ENCODE peak calls at places on chromosomes 2 and 18, in seven cellular contexts. Q, N, C, E, O, I and W are unnamed samples.

GRCh38 chr18:79903787-79904356 is 47.6 kb downstream of the SLC66A2 start:
- DNase-seq in Q (no peak), N (no peak), C (no peak), E (no peak), O (no peak), I (no peak), W (no peak)

GRCh38 chr2:186569906-186570305 is 19.9 kb upstream of the ITGAV start:
- DNase-seq in Q (no peak), N (peak), C (no peak), E (no peak), O (no peak), I (no peak), W (no peak)

GRCh38 chr18:78506031-78506461 is 473.6 kb upstream of the SALL3 start:
- DNase-seq in Q (peak), N (no peak), C (no peak), E (no peak), O (no peak), I (no peak), W (no peak)

GRCh38 chr2:207933396-207934045 is 91.8 kb downstream of the PLEKHM3 start:
- DNase-seq in Q (no peak), N (no peak), C (no peak), E (no peak), O (no peak), I (no peak), W (no peak)

GRCh38 chr18:73752546-73752945 is 395.1 kb downstream of the FBXO15 start:
- DNase-seq in Q (no peak), N (peak), C (no peak), E (no peak), O (peak), I (peak), W (no peak)

GRCh38 chr2:232781765-232782164 is 5.4 kb upstream of the KCNJ13 start:
- DNase-seq in Q (no peak), N (peak), C (peak), E (no peak), O (peak), I (peak), W (peak)

GRCh38 chr18:7198326-7198725 is 32.6 kb upstream of the LRRC30 start:
- DNase-seq in Q (no peak), N (no peak), C (no peak), E (no peak), O (no peak), I (no peak), W (no peak)

GRCh38 chr18:39772155-39772919 is 2182.7 kb upstream of the PIK3C3 start:
- DNase-seq in Q (no peak), N (no peak), C (no peak), E (no peak), O (peak), I (no peak), W (no peak)

GRCh38 chr18:45834303-45834702 is 8.8 kb downstream of the SIGLEC15 start:
- DNase-seq in Q (no peak), N (no peak), C (no peak), E (no peak), O (no peak), I (no peak), W (no peak)

GRCh38 chr2:45260946-45261345 is 251.7 kb upstream of the SIX2 start:
- DNase-seq in Q (no peak), N (no peak), C (no peak), E (no peak), O (no peak), I (no peak), W (no peak)

GRCh38 chr2:141554810-141555209 is 576.0 kb downstream of the LRP1B start:
- DNase-seq in Q (peak), N (no peak), C (peak), E (no peak), O (peak), I (peak), W (no peak)

GRCh38 chr2:71852141-71852711 is 295.4 kb downstream of the CYP26B1 start:
- DNase-seq in Q (no peak), N (no peak), C (no peak), E (no peak), O (no peak), I (peak), W (no peak)

GRCh38 chr18:44342946-44343345 is 337.7 kb upstream of the SETBP1 start:
- DNase-seq in Q (no peak), N (peak), C (no peak), E (no peak), O (no peak), I (no peak), W (no peak)

GRCh38 chr2:31275976-31276375 is 42.0 kb downstream of the EHD3 start:
- DNase-seq in Q (no peak), N (no peak), C (no peak), E (no peak), O (no peak), I (no peak), W (no peak)

GRCh38 chr2:212939777-212940531 is 211.5 kb downstream of the IKZF2 start:
- DNase-seq in Q (no peak), N (peak), C (no peak), E (no peak), O (no peak), I (no peak), W (no peak)

GRCh38 chr18:45850021-45850420 is 24.5 kb downstream of the SIGLEC15 start:
- DNase-seq in Q (no peak), N (no peak), C (peak), E (no peak), O (peak), I (no peak), W (no peak)

GRCh38 chr2:130370490-130370889 is 14.6 kb downstream of the PTPN18 start:
- DNase-seq in Q (no peak), N (no peak), C (no peak), E (no peak), O (no peak), I (no peak), W (no peak)

GRCh38 chr2:214069254-214069653 is 341.6 kb upstream of the VWC2L start:
- DNase-seq in Q (no peak), N (peak), C (peak), E (no peak), O (peak), I (peak), W (peak)

GRCh38 chr2:100242891-100243670 is 79.2 kb downstream of the LONRF2 start:
- DNase-seq in Q (peak), N (no peak), C (peak), E (peak), O (peak), I (peak), W (no peak)

GRCh38 chr2:165720526-165720925 is 73.5 kb downstream of the GALNT3 start:
- DNase-seq in Q (no peak), N (no peak), C (no peak), E (no peak), O (peak), I (peak), W (peak)

GRCh38 chr2:46492301-46492700 is 12.9 kb downstream of the TMEM247 start:
- DNase-seq in Q (no peak), N (no peak), C (no peak), E (no peak), O (no peak), I (no peak), W (no peak)

GRCh38 chr2:206031950-206032567 is 53.9 kb downstream of the INO80D start:
- DNase-seq in Q (no peak), N (no peak), C (no peak), E (no peak), O (no peak), I (no peak), W (no peak)

GRCh38 chr18:9474983-9475642 is at the start of gene RALBP1:
- DNase-seq in Q (peak), N (peak), C (peak), E (peak), O (peak), I (peak), W (peak)
- TF ChIP-seq CTCF in Q (no peak), N (no peak), C (peak), E (peak), O (peak), I (peak), W (no peak)

GRCh38 chr2:128667391-128667790 is 348.7 kb upstream of the HS6ST1 start:
- DNase-seq in Q (no peak), N (no peak), C (no peak), E (no peak), O (no peak), I (no peak), W (no peak)
- TF ChIP-seq CTCF in Q (no peak), N (no peak), C (no peak), E (no peak), O (no peak), I (no peak), W (no peak)

GRCh38 chr18:25099838-25100393 is 252.1 kb downstream of the ZNF521 start:
- DNase-seq in Q (no peak), N (no peak), C (no peak), E (no peak), O (peak), I (peak), W (no peak)
- TF ChIP-seq CTCF in Q (no peak), N (no peak), C (no peak), E (no peak), O (no peak), I (peak), W (peak)

DNA sequence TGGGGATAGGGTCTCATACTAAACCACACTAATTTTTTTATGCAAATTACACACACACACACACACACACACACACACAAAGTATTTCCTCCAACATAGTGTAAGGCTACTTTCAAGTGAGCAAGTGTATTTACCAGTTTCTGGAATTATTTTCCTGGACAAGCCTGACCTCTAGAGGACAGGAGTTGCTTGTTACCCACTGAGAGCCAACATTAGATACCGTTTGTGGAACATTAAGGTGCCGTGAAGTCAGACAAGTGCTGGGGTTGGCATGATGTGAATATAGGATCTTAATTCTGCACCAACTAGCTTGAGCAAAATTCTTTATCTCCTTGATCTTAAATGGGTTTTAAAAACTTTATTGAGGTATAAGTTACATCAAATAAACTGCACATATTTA is 39.3 kb upstream of the SERPINB2 start:
- DNase-seq in Q (peak), N (peak), C (peak), E (no peak), O (peak), I (peak), W (no peak)
- TF ChIP-seq CTCF in Q (peak), N (peak), C (peak), E (peak), O (peak), I (peak), W (peak)

GRCh38 chr2:169260246-169260645 is 102.1 kb downstream of the LRP2 start:
- DNase-seq in Q (no peak), N (no peak), C (no peak), E (no peak), O (no peak), I (no peak), W (no peak)
- TF ChIP-seq CTCF in Q (peak), N (no peak), C (no peak), E (peak), O (no peak), I (no peak), W (no peak)

GRCh38 chr2:11157296-11157695 is 2.0 kb downstream of the SLC66A3 start:
- DNase-seq in Q (no peak), N (no peak), C (no peak), E (no peak), O (no peak), I (no peak), W (no peak)

GRCh38 chr2:11156396-11157075 is 1.3 kb downstream of the SLC66A3 start:
- DNase-seq in Q (no peak), N (no peak), C (no peak), E (no peak), O (no peak), I (no peak), W (no peak)

GRCh38 chr2:11157731-11158130 is 2.5 kb downstream of the SLC66A3 start:
- DNase-seq in Q (no peak), N (no peak), C (no peak), E (no peak), O (no peak), I (no peak), W (no peak)

GRCh38 chr2:11154460-11155325 is 574 bp upstream of the SLC66A3 start:
- DNase-seq in Q (peak), N (peak), C (peak), E (peak), O (peak), I (peak), W (peak)

GRCh38 chr2:11155326-11156059 is at the start of gene SLC66A3:
- DNase-seq in Q (no peak), N (peak), C (peak), E (no peak), O (peak), I (peak), W (peak)
- TF ChIP-seq CTCF in Q (peak), N (no peak), C (no peak), E (peak), O (no peak), I (no peak), W (no peak)

GRCh38 chr2:54724150-54724559 is 693 bp downstream of the EML6 start:
- DNase-seq in Q (no peak), N (no peak), C (no peak), E (no peak), O (no peak), I (peak), W (no peak)

GRCh38 chr2:54722641-54723299 is 692 bp upstream of the EML6 start:
- DNase-seq in Q (no peak), N (peak), C (peak), E (no peak), O (peak), I (peak), W (peak)

GRCh38 chr2:54724560-54725342 is 1.3 kb downstream of the EML6 start:
- DNase-seq in Q (peak), N (no peak), C (peak), E (peak), O (no peak), I (peak), W (no peak)

GRCh38 chr2:54725343-54726099 is 2.1 kb downstream of the EML6 start:
- DNase-seq in Q (no peak), N (no peak), C (no peak), E (no peak), O (no peak), I (no peak), W (no peak)

GRCh38 chr2:54723300-54724149 is at the start of gene EML6:
- DNase-seq in Q (peak), N (peak), C (peak), E (peak), O (peak), I (peak), W (peak)
- TF ChIP-seq CTCF in Q (peak), N (peak), C (peak), E (peak), O (peak), I (peak), W (peak)

GRCh38 chr2:200577000-200577399 is 8.8 kb upstream of the AOX1 start:
- DNase-seq in Q (no peak), N (no peak), C (no peak), E (no peak), O (no peak), I (no peak), W (no peak)
- TF ChIP-seq CTCF in Q (peak), N (no peak), C (no peak), E (no peak), O (peak), I (peak), W (no peak)

DNA sequence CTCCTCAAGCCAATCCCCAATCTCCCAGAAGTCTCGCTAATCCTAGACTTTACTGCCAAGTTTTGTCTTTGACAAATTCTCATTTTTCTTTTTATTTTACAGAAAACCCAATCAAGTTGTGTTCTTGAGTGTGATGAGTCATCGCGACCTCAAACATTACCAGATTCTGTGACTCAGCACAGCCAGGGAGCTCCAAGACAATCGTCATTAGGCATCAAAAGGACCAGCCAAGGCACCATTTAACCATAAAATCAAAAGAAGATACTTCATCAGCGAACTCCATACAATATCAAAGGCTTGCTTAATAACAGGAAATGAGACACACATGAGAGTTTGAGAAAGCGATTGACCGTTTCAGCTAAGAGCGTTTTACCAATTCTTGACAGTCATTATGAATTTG is 146.2 kb upstream of the AGAP1 start:
- DNase-seq in Q (no peak), N (peak), C (peak), E (peak), O (peak), I (peak), W (peak)
- TF ChIP-seq CTCF in Q (no peak), N (no peak), C (no peak), E (no peak), O (no peak), I (no peak), W (no peak)

GRCh38 chr2:11785611-11785940 is 39.1 kb downstream of the LPIN1 start:
- DNase-seq in Q (no peak), N (no peak), C (no peak), E (no peak), O (no peak), I (no peak), W (no peak)

GRCh38 chr2:11786191-11786590 is 39.8 kb downstream of the LPIN1 start:
- DNase-seq in Q (no peak), N (no peak), C (no peak), E (no peak), O (no peak), I (no peak), W (no peak)

GRCh38 chr2:11786592-11786991 is 40.2 kb downstream of the LPIN1 start:
- DNase-seq in Q (no peak), N (no peak), C (no peak), E (no peak), O (no peak), I (no peak), W (no peak)

GRCh38 chr2:11784310-11784709 is 37.9 kb downstream of the LPIN1 start:
- DNase-seq in Q (no peak), N (no peak), C (no peak), E (no peak), O (no peak), I (no peak), W (no peak)

DNA sequence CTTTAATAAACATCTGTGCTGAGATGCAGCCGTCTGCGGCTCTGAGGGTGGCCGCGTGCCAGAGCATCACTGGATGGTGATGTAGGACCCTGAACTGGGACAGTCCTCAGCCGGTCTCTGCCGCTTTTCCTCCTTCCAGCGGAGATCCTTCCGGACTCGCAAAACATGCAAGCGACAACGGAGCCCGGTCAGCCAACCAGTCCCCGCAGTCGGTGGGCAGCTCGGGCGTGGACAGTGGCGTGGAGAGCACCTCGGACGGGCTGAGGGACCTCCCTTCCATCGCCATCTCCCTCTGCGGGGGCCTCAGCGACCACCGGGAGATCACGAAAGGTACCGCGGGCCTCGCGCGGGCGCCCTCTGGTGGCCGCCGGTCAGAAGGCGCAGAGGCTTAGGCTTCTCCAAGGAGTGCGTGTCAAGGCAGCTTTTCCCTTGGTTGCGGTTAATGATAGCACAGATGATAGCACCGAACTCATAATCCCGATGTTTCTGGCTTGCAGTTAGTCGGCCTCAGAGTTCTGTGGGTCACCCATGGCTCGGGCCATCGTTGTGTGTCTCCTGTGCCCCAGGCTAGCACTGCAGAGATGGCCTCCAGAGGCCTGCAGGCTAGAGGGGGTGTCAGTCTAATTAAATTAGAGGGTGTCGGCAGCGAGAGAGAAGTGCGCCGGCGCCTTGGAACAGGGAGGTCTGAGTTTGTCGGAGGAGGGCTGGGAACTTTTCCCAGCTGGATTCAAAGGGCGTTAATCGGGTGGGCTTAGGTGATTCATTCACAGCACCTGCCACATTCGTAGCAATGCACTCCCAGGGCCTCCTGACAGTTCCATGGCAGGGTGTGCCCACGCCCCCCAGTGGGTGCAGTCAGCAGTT is 38.5 kb downstream of the LPIN1 start:
- DNase-seq in Q (peak), N (no peak), C (peak), E (peak), O (peak), I (peak), W (no peak)
- TF ChIP-seq CTCF in Q (peak), N (peak), C (peak), E (peak), O (peak), I (peak), W (peak)